ENCODE peak calls at places on chromosomes 4 and X, in six cellular contexts. One of them, this sample, is unnamed.

GRCh38 chr4:159258889-159259560 is 156.1 kb downstream of the RAPGEF2 start:
- DNase-seq in uterus: no peak
- DNase-seq in HCT116: no peak
- DNase-seq in breast epithelium: no peak
- DNase-seq in endothelial cell of umbilical vein: no peak
- DNase-seq in body of pancreas: no peak
- DNase-seq in this sample: no peak

GRCh38 chr4:118410143-118410542 is 57.3 kb upstream of the PRSS12 start:
- DNase-seq in uterus: no peak
- DNase-seq in endothelial cell of umbilical vein: no peak
- DNase-seq in body of pancreas: no peak
- DNase-seq in breast epithelium: no peak
- DNase-seq in HCT116: no peak
- DNase-seq in this sample: no peak

GRCh38 chr4:109075617-109076016 is 226.8 kb downstream of the COL25A1 start:
- DNase-seq in breast epithelium: no peak
- DNase-seq in body of pancreas: no peak
- DNase-seq in HCT116: no peak
- DNase-seq in uterus: no peak
- DNase-seq in endothelial cell of umbilical vein: no peak
- DNase-seq in this sample: no peak

GRCh38 chr4:3248811-3249661 is at the start of gene MSANTD1:
- DNase-seq in breast epithelium: no peak
- DNase-seq in body of pancreas: peak; percentile 11
- DNase-seq in endothelial cell of umbilical vein: no peak
- DNase-seq in uterus: no peak
- DNase-seq in HCT116: no peak
- DNase-seq in this sample: no peak

GRCh38 chrX:40146471-40147398 is 49.0 kb upstream of the BCOR start:
- DNase-seq in HCT116: no peak
- DNase-seq in uterus: peak; percentile 60
- DNase-seq in endothelial cell of umbilical vein: no peak
- DNase-seq in body of pancreas: peak; percentile 51
- DNase-seq in breast epithelium: no peak
- DNase-seq in this sample: no peak

GRCh38 chr4:129429566-129430339 is 333.8 kb downstream of the C4orf33 start:
- DNase-seq in HCT116: no peak
- DNase-seq in uterus: no peak
- DNase-seq in breast epithelium: no peak
- DNase-seq in endothelial cell of umbilical vein: no peak
- DNase-seq in body of pancreas: no peak
- DNase-seq in this sample: no peak

GRCh38 chr4:124712417-124713212 is at the start of gene ANKRD50:
- DNase-seq in uterus: peak; percentile 92
- DNase-seq in breast epithelium: peak; percentile 85
- DNase-seq in endothelial cell of umbilical vein: peak; percentile 96
- DNase-seq in HCT116: peak; percentile 81
- DNase-seq in body of pancreas: peak; percentile 87
- DNase-seq in this sample: peak; percentile 92

GRCh38 chrX:103565752-103566151 is 19.6 kb upstream of the TCEAL4 start:
- DNase-seq in uterus: no peak
- DNase-seq in endothelial cell of umbilical vein: no peak
- DNase-seq in body of pancreas: no peak
- DNase-seq in breast epithelium: no peak
- DNase-seq in HCT116: no peak
- DNase-seq in this sample: no peak

GRCh38 chr4:87559090-87559837 is 30.1 kb upstream of the SPARCL1 start:
- DNase-seq in breast epithelium: peak; percentile 35
- DNase-seq in HCT116: no peak
- DNase-seq in body of pancreas: no peak
- DNase-seq in endothelial cell of umbilical vein: no peak
- DNase-seq in uterus: no peak
- DNase-seq in this sample: no peak

GRCh38 chr4:119690871-119691270 is 62.3 kb upstream of the PDE5A start:
- DNase-seq in HCT116: peak; percentile 4
- DNase-seq in breast epithelium: no peak
- DNase-seq in endothelial cell of umbilical vein: no peak
- DNase-seq in uterus: no peak
- DNase-seq in body of pancreas: no peak
- DNase-seq in this sample: no peak

GRCh38 chrX:133297284-133297683 is 79.1 kb upstream of the TFDP3 start:
- DNase-seq in endothelial cell of umbilical vein: no peak
- DNase-seq in breast epithelium: no peak
- DNase-seq in uterus: no peak
- DNase-seq in body of pancreas: no peak
- DNase-seq in HCT116: no peak
- DNase-seq in this sample: no peak

GRCh38 chr4:8306511-8307021 is 37.0 kb downstream of the HTRA3 start:
- DNase-seq in endothelial cell of umbilical vein: no peak
- DNase-seq in breast epithelium: no peak
- DNase-seq in HCT116: no peak
- DNase-seq in uterus: peak; percentile 19
- DNase-seq in body of pancreas: peak; percentile 13
- DNase-seq in this sample: peak; percentile 65

GRCh38 chr4:68905598-68906237 is 45.9 kb downstream of the UGT2A3 start:
- DNase-seq in uterus: no peak
- DNase-seq in breast epithelium: no peak
- DNase-seq in HCT116: no peak
- DNase-seq in body of pancreas: peak; percentile 62
- DNase-seq in endothelial cell of umbilical vein: no peak
- DNase-seq in this sample: no peak

GRCh38 chrX:8748855-8749254 is 16.9 kb upstream of the ANOS1 start:
- DNase-seq in HCT116: no peak
- DNase-seq in endothelial cell of umbilical vein: peak; percentile 22
- DNase-seq in uterus: no peak
- DNase-seq in breast epithelium: no peak
- DNase-seq in body of pancreas: no peak
- DNase-seq in this sample: no peak

GRCh38 chr4:15238720-15239119 is 189.1 kb upstream of the C1QTNF7 start:
- DNase-seq in body of pancreas: no peak
- DNase-seq in uterus: no peak
- DNase-seq in endothelial cell of umbilical vein: peak; percentile 11
- DNase-seq in HCT116: no peak
- DNase-seq in breast epithelium: no peak
- DNase-seq in this sample: no peak

GRCh38 chrX:124328765-124329164 is 3.7 kb upstream of the TEX13D start:
- DNase-seq in endothelial cell of umbilical vein: no peak
- DNase-seq in uterus: no peak
- DNase-seq in HCT116: no peak
- DNase-seq in body of pancreas: no peak
- DNase-seq in breast epithelium: no peak
- DNase-seq in this sample: no peak

GRCh38 chr4:79050521-79050880 is 111.3 kb upstream of the PAQR3 start:
- DNase-seq in breast epithelium: no peak
- DNase-seq in HCT116: no peak
- DNase-seq in body of pancreas: no peak
- DNase-seq in uterus: no peak
- DNase-seq in endothelial cell of umbilical vein: no peak
- DNase-seq in this sample: no peak

GRCh38 chr4:168183717-168184571 is 91.6 kb downstream of the ANXA10 start:
- DNase-seq in body of pancreas: no peak
- DNase-seq in endothelial cell of umbilical vein: peak; percentile 65
- DNase-seq in uterus: no peak
- DNase-seq in HCT116: peak; percentile 43
- DNase-seq in breast epithelium: no peak
- DNase-seq in this sample: no peak

GRCh38 chrX:37350034-37350365 is 836 bp downstream of the PRRG1 start:
- DNase-seq in endothelial cell of umbilical vein: peak; percentile 31
- DNase-seq in HCT116: no peak
- DNase-seq in uterus: no peak
- DNase-seq in body of pancreas: peak; percentile 22
- DNase-seq in breast epithelium: no peak
- DNase-seq in this sample: no peak

GRCh38 chrX:20267924-20268701 is 1.4 kb upstream of the RPS6KA3 start:
- DNase-seq in uterus: peak; percentile 60
- DNase-seq in endothelial cell of umbilical vein: peak; percentile 28
- DNase-seq in breast epithelium: peak; percentile 27
- DNase-seq in body of pancreas: peak; percentile 60
- DNase-seq in HCT116: no peak
- DNase-seq in this sample: peak; percentile 74

GRCh38 chrX:20267599-20267923 is 852 bp upstream of the RPS6KA3 start:
- DNase-seq in HCT116: no peak
- DNase-seq in uterus: no peak
- DNase-seq in breast epithelium: no peak
- DNase-seq in body of pancreas: no peak
- DNase-seq in endothelial cell of umbilical vein: peak; percentile 3
- DNase-seq in this sample: no peak

GRCh38 chrX:20265221-20265725 is 1.4 kb downstream of the RPS6KA3 start:
- DNase-seq in endothelial cell of umbilical vein: peak; percentile 66
- DNase-seq in HCT116: peak; percentile 41
- DNase-seq in uterus: peak; percentile 72
- DNase-seq in breast epithelium: peak; percentile 48
- DNase-seq in body of pancreas: peak; percentile 53
- DNase-seq in this sample: peak; percentile 76

GRCh38 chrX:20265726-20266681 is 705 bp downstream of the RPS6KA3 start:
- DNase-seq in breast epithelium: no peak
- DNase-seq in body of pancreas: peak; percentile 41
- DNase-seq in endothelial cell of umbilical vein: peak; percentile 3
- DNase-seq in uterus: peak; percentile 20
- DNase-seq in HCT116: no peak
- DNase-seq in this sample: peak; percentile 70

DNA sequence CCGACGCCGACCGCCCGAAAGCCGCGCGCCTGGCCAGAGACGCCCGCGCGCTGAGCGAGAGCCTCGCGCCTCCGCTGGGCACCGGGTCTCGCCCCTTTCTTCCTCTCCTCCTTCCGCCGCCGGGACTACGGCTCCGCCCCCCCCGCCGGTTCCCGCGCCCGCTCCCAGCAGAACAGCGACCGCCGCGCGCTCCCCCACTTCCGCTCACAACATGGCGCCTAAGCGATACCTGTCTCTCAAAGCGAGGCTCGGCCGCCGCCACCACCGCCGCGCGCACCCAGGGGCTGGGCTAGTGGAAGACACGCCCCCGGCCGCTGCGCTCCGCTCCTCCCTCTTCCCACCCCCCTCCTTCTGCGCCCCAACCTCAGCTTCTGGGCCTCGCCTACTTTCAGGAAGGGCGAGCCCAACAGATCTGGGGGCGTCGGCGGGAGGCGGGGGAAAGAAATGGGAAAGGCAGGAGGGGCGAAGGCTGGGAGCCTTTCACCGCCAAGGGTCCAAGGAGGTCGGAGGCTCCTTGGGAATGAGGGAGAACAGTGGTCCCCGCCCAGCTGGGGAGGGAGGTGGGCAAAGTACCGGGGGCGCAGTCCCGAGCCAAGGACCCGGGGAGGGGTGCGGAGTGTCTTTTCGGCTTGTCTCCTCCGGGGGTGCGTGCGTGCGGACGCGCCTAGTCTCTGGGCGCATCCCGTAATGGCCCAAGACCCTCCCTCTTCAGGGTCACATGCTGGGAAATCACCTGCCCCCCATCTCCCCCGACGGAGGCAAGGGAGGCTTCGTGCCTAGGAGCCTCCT is at the start of gene RPS6KA3:
- DNase-seq in endothelial cell of umbilical vein: peak; percentile 83
- DNase-seq in body of pancreas: peak; percentile 90
- DNase-seq in HCT116: peak; percentile 57
- DNase-seq in uterus: peak; percentile 89
- DNase-seq in breast epithelium: peak; percentile 89
- DNase-seq in this sample: peak; percentile 93
- TF ChIP-seq POLR2A in endothelial cell of umbilical vein: no peak
- TF ChIP-seq POLR2A in body of pancreas: peak; percentile 76
- TF ChIP-seq POLR2A in HCT116: no peak
- TF ChIP-seq POLR2A in uterus: peak; percentile 74
- TF ChIP-seq POLR2A in breast epithelium: peak; percentile 17
- TF ChIP-seq POLR2A in this sample: no peak

GRCh38 chr4:40629401-40630334 is at the start of gene RBM47:
- DNase-seq in uterus: peak; percentile 14
- DNase-seq in HCT116: peak; percentile 50
- DNase-seq in endothelial cell of umbilical vein: peak; percentile 6
- DNase-seq in body of pancreas: peak; percentile 88
- DNase-seq in breast epithelium: peak; percentile 73
- DNase-seq in this sample: peak; percentile 89
- TF ChIP-seq POLR2A in uterus: no peak
- TF ChIP-seq POLR2A in HCT116: no peak
- TF ChIP-seq POLR2A in endothelial cell of umbilical vein: no peak
- TF ChIP-seq POLR2A in body of pancreas: peak; percentile 85
- TF ChIP-seq POLR2A in breast epithelium: peak; percentile 48
- TF ChIP-seq POLR2A in this sample: no peak

GRCh38 chr4:121799888-121800501 is 1.1 kb upstream of the EXOSC9 start:
- DNase-seq in endothelial cell of umbilical vein: no peak
- DNase-seq in breast epithelium: no peak
- DNase-seq in uterus: no peak
- DNase-seq in HCT116: no peak
- DNase-seq in body of pancreas: no peak
- DNase-seq in this sample: no peak

GRCh38 chr4:121801715-121802075 is 572 bp downstream of the EXOSC9 start:
- DNase-seq in endothelial cell of umbilical vein: no peak
- DNase-seq in body of pancreas: no peak
- DNase-seq in breast epithelium: no peak
- DNase-seq in uterus: no peak
- DNase-seq in HCT116: no peak
- DNase-seq in this sample: no peak

GRCh38 chr4:121799208-121799823 is 1.8 kb upstream of the EXOSC9 start:
- DNase-seq in body of pancreas: no peak
- DNase-seq in HCT116: no peak
- DNase-seq in endothelial cell of umbilical vein: no peak
- DNase-seq in breast epithelium: no peak
- DNase-seq in uterus: no peak
- DNase-seq in this sample: no peak

GRCh38 chr4:121800638-121800960 is 524 bp upstream of the EXOSC9 start:
- DNase-seq in HCT116: no peak
- DNase-seq in breast epithelium: no peak
- DNase-seq in endothelial cell of umbilical vein: no peak
- DNase-seq in body of pancreas: no peak
- DNase-seq in uterus: no peak
- DNase-seq in this sample: no peak

GRCh38 chr4:121800961-121801714 is at the start of gene EXOSC9:
- DNase-seq in uterus: peak; percentile 92
- DNase-seq in breast epithelium: peak; percentile 83
- DNase-seq in body of pancreas: peak; percentile 94
- DNase-seq in endothelial cell of umbilical vein: peak; percentile 96
- DNase-seq in HCT116: peak; percentile 87
- DNase-seq in this sample: peak; percentile 94
- TF ChIP-seq POLR2A in uterus: peak; percentile 59
- TF ChIP-seq POLR2A in breast epithelium: peak; percentile 49
- TF ChIP-seq POLR2A in body of pancreas: peak; percentile 86
- TF ChIP-seq POLR2A in endothelial cell of umbilical vein: peak; percentile 91
- TF ChIP-seq POLR2A in HCT116: peak; percentile 93
- TF ChIP-seq POLR2A in this sample: no peak

DNA sequence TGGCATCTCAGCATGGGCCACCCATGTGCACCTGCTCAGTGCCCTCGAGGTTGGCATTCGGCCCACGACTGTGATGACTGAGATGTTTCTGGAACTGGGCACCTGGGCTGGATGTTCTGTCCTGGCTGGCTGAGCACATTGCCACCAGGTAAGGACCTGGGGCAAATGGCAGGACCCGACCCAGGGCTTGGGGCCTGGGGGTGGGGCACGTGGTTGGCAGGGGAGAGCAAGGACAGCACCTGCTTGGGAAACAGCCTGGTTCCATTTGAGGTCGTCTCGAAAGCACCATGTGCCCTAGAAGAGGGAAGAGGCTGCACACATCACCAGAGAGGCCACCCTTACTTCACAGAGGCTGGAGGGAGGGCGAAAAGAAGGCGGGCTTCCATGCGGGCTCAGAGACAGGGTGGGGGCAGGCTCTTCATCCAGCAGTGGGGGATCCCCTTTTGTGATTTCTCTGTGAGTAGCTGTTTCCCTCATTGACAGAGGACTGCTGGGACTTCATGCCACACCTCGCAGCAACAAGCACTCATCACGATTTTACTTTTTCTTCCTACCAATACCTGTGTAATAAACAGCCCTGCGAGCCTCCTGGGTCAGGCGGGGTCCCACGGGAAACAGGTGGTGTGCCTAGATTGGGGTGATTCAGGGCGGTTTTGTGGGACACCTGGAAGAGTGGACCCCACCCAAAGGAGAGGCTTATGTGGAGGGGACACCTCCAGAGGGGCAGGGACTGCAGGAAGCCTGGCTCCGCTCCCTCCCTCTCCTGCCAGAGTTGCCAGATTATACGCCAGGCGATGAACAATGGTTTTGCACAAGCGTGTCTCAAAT is 12.0 kb downstream of the TMEM187 start:
- DNase-seq in endothelial cell of umbilical vein: no peak
- DNase-seq in uterus: no peak
- DNase-seq in breast epithelium: no peak
- DNase-seq in HCT116: no peak
- DNase-seq in body of pancreas: peak; percentile 50
- DNase-seq in this sample: no peak
- TF ChIP-seq POLR2A in endothelial cell of umbilical vein: no peak
- TF ChIP-seq POLR2A in uterus: no peak
- TF ChIP-seq POLR2A in breast epithelium: no peak
- TF ChIP-seq POLR2A in HCT116: no peak
- TF ChIP-seq POLR2A in body of pancreas: no peak
- TF ChIP-seq POLR2A in this sample: no peak

This sample was measured in suprapubic skin.